ENCODE peak calls at places on chromosome 7, in five cellular contexts. One of them, this sample, is unnamed.

GRCh38 chr7:96547371-96547811 is 162.3 kb downstream of the SEM1 start:
- DNase-seq in cardiac fibroblast: no peak
- DNase-seq in lower leg skin: no peak
- DNase-seq in fibroblast of mammary gland: no peak
- DNase-seq in HFFc6: no peak
- DNase-seq in this sample: no peak

GRCh38 chr7:20331231-20331880 is 656 bp downstream of the ITGB8 start:
- DNase-seq in HFFc6: no peak
- DNase-seq in lower leg skin: no peak
- DNase-seq in cardiac fibroblast: peak; percentile 46
- DNase-seq in fibroblast of mammary gland: no peak
- DNase-seq in this sample: no peak

GRCh38 chr7:129914536-129915272 is 38.1 kb downstream of the UBE2H start:
- DNase-seq in HFFc6: peak; percentile 11
- DNase-seq in lower leg skin: no peak
- DNase-seq in cardiac fibroblast: peak; percentile 14
- DNase-seq in fibroblast of mammary gland: peak; percentile 22
- DNase-seq in this sample: peak; percentile 20

GRCh38 chr7:25856056-25856780 is 295.8 kb upstream of the NFE2L3 start:
- DNase-seq in HFFc6: no peak
- DNase-seq in cardiac fibroblast: peak; percentile 13
- DNase-seq in lower leg skin: no peak
- DNase-seq in fibroblast of mammary gland: peak; percentile 52
- DNase-seq in this sample: no peak

GRCh38 chr7:153835104-153835503 is 217.1 kb upstream of the DPP6 start:
- DNase-seq in cardiac fibroblast: no peak
- DNase-seq in HFFc6: no peak
- DNase-seq in lower leg skin: no peak
- DNase-seq in fibroblast of mammary gland: no peak
- DNase-seq in this sample: no peak

GRCh38 chr7:2596636-2597635 is 34.9 kb upstream of the TTYH3 start:
- DNase-seq in HFFc6: no peak
- DNase-seq in fibroblast of mammary gland: no peak
- DNase-seq in lower leg skin: no peak
- DNase-seq in cardiac fibroblast: no peak
- DNase-seq in this sample: no peak

GRCh38 chr7:36547361-36547760 is 157.7 kb downstream of the ANLN start:
- DNase-seq in HFFc6: no peak
- DNase-seq in lower leg skin: no peak
- DNase-seq in cardiac fibroblast: no peak
- DNase-seq in fibroblast of mammary gland: no peak
- DNase-seq in this sample: no peak

GRCh38 chr7:134902058-134902457 is 84.2 kb upstream of the AGBL3 start:
- DNase-seq in fibroblast of mammary gland: peak; percentile 56
- DNase-seq in cardiac fibroblast: peak; percentile 20
- DNase-seq in HFFc6: no peak
- DNase-seq in lower leg skin: no peak
- DNase-seq in this sample: no peak

GRCh38 chr7:27677912-27678612 is 15.4 kb upstream of the HIBADH start:
- DNase-seq in fibroblast of mammary gland: peak; percentile 96
- DNase-seq in lower leg skin: no peak
- DNase-seq in HFFc6: peak; percentile 96
- DNase-seq in cardiac fibroblast: peak; percentile 89
- DNase-seq in this sample: peak; percentile 99

GRCh38 chr7:137879357-137880158 is 32.8 kb upstream of the DGKI start:
- DNase-seq in cardiac fibroblast: no peak
- DNase-seq in lower leg skin: no peak
- DNase-seq in fibroblast of mammary gland: peak; percentile 74
- DNase-seq in HFFc6: peak; percentile 68
- DNase-seq in this sample: peak; percentile 67

GRCh38 chr7:18570441-18570840 is 74.9 kb downstream of the HDAC9 start:
- DNase-seq in cardiac fibroblast: no peak
- DNase-seq in lower leg skin: no peak
- DNase-seq in HFFc6: no peak
- DNase-seq in fibroblast of mammary gland: no peak
- DNase-seq in this sample: no peak

GRCh38 chr7:106152313-106152665 is 40.2 kb upstream of the SYPL1 start:
- DNase-seq in HFFc6: no peak
- DNase-seq in cardiac fibroblast: no peak
- DNase-seq in fibroblast of mammary gland: no peak
- DNase-seq in lower leg skin: no peak
- DNase-seq in this sample: no peak

GRCh38 chr7:113917840-113918239 is 969 bp downstream of the PPP1R3A start:
- DNase-seq in lower leg skin: no peak
- DNase-seq in cardiac fibroblast: no peak
- DNase-seq in HFFc6: no peak
- DNase-seq in fibroblast of mammary gland: no peak
- DNase-seq in this sample: no peak

GRCh38 chr7:11343818-11344413 is 370.2 kb downstream of the PHF14 start:
- DNase-seq in fibroblast of mammary gland: peak; percentile 41
- DNase-seq in HFFc6: peak; percentile 21
- DNase-seq in lower leg skin: no peak
- DNase-seq in cardiac fibroblast: peak; percentile 58
- DNase-seq in this sample: no peak

GRCh38 chr7:151795168-151795754 is 81.7 kb downstream of the PRKAG2 start:
- DNase-seq in cardiac fibroblast: no peak
- DNase-seq in HFFc6: no peak
- DNase-seq in fibroblast of mammary gland: no peak
- DNase-seq in lower leg skin: no peak
- DNase-seq in this sample: no peak

GRCh38 chr7:126447984-126448383 is 804.8 kb downstream of the GRM8 start:
- DNase-seq in fibroblast of mammary gland: no peak
- DNase-seq in cardiac fibroblast: no peak
- DNase-seq in HFFc6: no peak
- DNase-seq in lower leg skin: no peak
- DNase-seq in this sample: no peak

GRCh38 chr7:192035-192649 is at the start of gene FAM20C:
- DNase-seq in cardiac fibroblast: peak; percentile 89
- DNase-seq in HFFc6: peak; percentile 60
- DNase-seq in lower leg skin: peak; percentile 79
- DNase-seq in fibroblast of mammary gland: peak; percentile 82
- DNase-seq in this sample: peak; percentile 80

GRCh38 chr7:45709168-45710034 is 135.2 kb downstream of the ADCY1 start:
- DNase-seq in HFFc6: peak; percentile 16
- DNase-seq in fibroblast of mammary gland: peak; percentile 70
- DNase-seq in cardiac fibroblast: peak; percentile 14
- DNase-seq in lower leg skin: peak; percentile 59
- DNase-seq in this sample: no peak

GRCh38 chr7:100967292-100967863 is 2.0 kb upstream of the MUC12 start:
- DNase-seq in fibroblast of mammary gland: no peak
- DNase-seq in lower leg skin: no peak
- DNase-seq in HFFc6: no peak
- DNase-seq in cardiac fibroblast: no peak
- DNase-seq in this sample: no peak

GRCh38 chr7:142542938-142543337 is 206.3 kb upstream of the PRSS1 start:
- DNase-seq in HFFc6: peak; percentile 36
- DNase-seq in cardiac fibroblast: peak; percentile 30
- DNase-seq in lower leg skin: no peak
- DNase-seq in fibroblast of mammary gland: peak; percentile 77
- DNase-seq in this sample: peak; percentile 71

GRCh38 chr7:41385996-41386395 is 316.9 kb downstream of the INHBA start:
- DNase-seq in HFFc6: no peak
- DNase-seq in cardiac fibroblast: no peak
- DNase-seq in fibroblast of mammary gland: no peak
- DNase-seq in lower leg skin: no peak
- DNase-seq in this sample: peak; percentile 18

GRCh38 chr7:111003883-111004282 is 87.0 kb upstream of the LRRN3 start:
- DNase-seq in cardiac fibroblast: no peak
- DNase-seq in HFFc6: no peak
- DNase-seq in lower leg skin: no peak
- DNase-seq in fibroblast of mammary gland: no peak
- DNase-seq in this sample: no peak
- TF ChIP-seq CTCF in cardiac fibroblast: no peak
- TF ChIP-seq CTCF in HFFc6: no peak
- TF ChIP-seq CTCF in lower leg skin: no peak
- TF ChIP-seq CTCF in fibroblast of mammary gland: no peak
- TF ChIP-seq CTCF in this sample: no peak

GRCh38 chr7:17010637-17011300 is 129.0 kb upstream of the AGR3 start:
- DNase-seq in HFFc6: no peak
- DNase-seq in fibroblast of mammary gland: no peak
- DNase-seq in cardiac fibroblast: no peak
- DNase-seq in lower leg skin: no peak
- DNase-seq in this sample: no peak

GRCh38 chr7:17007841-17008240 is 126.1 kb upstream of the AGR3 start:
- DNase-seq in cardiac fibroblast: no peak
- DNase-seq in HFFc6: no peak
- DNase-seq in lower leg skin: no peak
- DNase-seq in fibroblast of mammary gland: no peak
- DNase-seq in this sample: peak; percentile 47

GRCh38 chr7:17013204-17013603 is 131.4 kb upstream of the AGR3 start:
- DNase-seq in cardiac fibroblast: peak; percentile 49
- DNase-seq in HFFc6: no peak
- DNase-seq in fibroblast of mammary gland: peak; percentile 38
- DNase-seq in lower leg skin: no peak
- DNase-seq in this sample: peak; percentile 36

GRCh38 chr7:17005277-17005676 is 123.5 kb upstream of the AGR3 start:
- DNase-seq in lower leg skin: no peak
- DNase-seq in HFFc6: no peak
- DNase-seq in fibroblast of mammary gland: no peak
- DNase-seq in cardiac fibroblast: peak; percentile 60
- DNase-seq in this sample: no peak

DNA sequence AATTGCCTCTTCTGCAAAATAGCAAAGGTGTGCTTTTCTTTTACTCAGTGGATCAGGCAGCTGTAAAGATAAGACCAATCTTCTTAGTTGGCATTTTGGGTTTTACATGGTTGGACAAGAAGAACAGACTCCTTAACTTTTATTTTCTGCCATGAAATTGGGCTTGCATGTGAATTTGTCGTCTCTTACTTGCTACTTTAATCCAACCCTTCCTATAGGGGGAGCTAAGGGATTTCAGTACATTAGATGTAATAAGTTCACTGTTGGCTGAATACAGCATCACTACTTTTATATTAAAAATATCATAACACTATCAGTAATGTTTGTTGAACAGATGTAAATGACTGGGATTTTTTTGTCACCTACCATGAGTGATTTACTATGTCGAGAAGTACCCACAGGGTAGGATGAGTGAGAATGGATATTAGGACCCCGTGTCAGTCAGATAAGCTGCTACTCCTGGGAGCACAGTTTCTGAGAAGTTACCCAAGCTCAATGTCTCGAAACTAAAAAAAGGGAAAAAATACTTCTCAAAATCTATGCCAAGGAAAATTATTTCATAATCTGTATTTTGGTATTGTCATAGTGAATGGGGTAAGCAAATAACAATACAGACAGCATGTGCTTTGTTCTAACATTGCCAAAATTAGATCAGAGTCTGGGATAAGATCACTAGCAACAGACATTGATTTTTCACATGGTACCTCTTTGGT is 127.4 kb upstream of the AGR3 start:
- DNase-seq in HFFc6: peak; percentile 21
- DNase-seq in cardiac fibroblast: peak; percentile 72
- DNase-seq in fibroblast of mammary gland: peak; percentile 64
- DNase-seq in lower leg skin: no peak
- DNase-seq in this sample: no peak
- TF ChIP-seq CTCF in HFFc6: peak; percentile 74
- TF ChIP-seq CTCF in cardiac fibroblast: peak; percentile 42
- TF ChIP-seq CTCF in fibroblast of mammary gland: peak; percentile 54
- TF ChIP-seq CTCF in lower leg skin: no peak
- TF ChIP-seq CTCF in this sample: no peak

GRCh38 chr7:132713893-132714292 is 137.6 kb upstream of the PLXNA4 start:
- DNase-seq in fibroblast of mammary gland: no peak
- DNase-seq in HFFc6: no peak
- DNase-seq in cardiac fibroblast: no peak
- DNase-seq in lower leg skin: no peak
- DNase-seq in this sample: no peak

GRCh38 chr7:132708501-132708900 is 132.2 kb upstream of the PLXNA4 start:
- DNase-seq in fibroblast of mammary gland: no peak
- DNase-seq in HFFc6: no peak
- DNase-seq in cardiac fibroblast: no peak
- DNase-seq in lower leg skin: no peak
- DNase-seq in this sample: no peak

GRCh38 chr7:132705146-132705545 is 128.9 kb upstream of the PLXNA4 start:
- DNase-seq in HFFc6: no peak
- DNase-seq in fibroblast of mammary gland: no peak
- DNase-seq in cardiac fibroblast: no peak
- DNase-seq in lower leg skin: no peak
- DNase-seq in this sample: no peak

DNA sequence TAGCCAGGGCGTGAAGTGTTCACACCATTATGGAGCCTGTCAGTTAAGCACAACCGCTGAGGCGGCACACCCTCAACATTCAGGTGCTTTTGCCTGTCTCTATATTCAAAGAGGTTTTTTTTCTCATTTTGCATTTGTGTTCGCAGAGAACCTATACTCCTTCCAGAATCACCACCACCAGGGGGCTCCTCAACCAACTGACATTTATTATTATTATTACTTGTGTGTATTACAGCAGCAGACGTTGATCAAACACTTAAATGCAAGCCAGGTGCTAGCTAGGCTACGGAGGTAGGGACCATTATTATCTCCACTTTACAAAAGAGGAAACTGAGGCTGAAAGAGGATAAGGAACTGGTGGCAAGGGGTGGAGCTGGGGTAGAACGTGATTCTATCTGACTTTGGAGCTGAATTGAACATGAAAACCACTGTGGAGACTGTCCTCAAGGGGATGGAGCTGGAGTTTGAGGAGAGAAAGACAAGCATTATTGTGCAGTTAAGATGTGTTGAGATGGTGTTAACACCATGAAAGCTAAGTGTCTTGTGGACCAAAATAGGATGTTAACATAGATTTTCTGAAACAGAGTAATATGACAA is 133.8 kb upstream of the PLXNA4 start:
- DNase-seq in HFFc6: peak; percentile 54
- DNase-seq in fibroblast of mammary gland: peak; percentile 57
- DNase-seq in lower leg skin: no peak
- DNase-seq in cardiac fibroblast: peak; percentile 61
- DNase-seq in this sample: peak; percentile 8
- TF ChIP-seq CTCF in HFFc6: peak; percentile 90
- TF ChIP-seq CTCF in fibroblast of mammary gland: peak; percentile 68
- TF ChIP-seq CTCF in lower leg skin: no peak
- TF ChIP-seq CTCF in cardiac fibroblast: peak; percentile 54
- TF ChIP-seq CTCF in this sample: peak; percentile 55

DNA sequence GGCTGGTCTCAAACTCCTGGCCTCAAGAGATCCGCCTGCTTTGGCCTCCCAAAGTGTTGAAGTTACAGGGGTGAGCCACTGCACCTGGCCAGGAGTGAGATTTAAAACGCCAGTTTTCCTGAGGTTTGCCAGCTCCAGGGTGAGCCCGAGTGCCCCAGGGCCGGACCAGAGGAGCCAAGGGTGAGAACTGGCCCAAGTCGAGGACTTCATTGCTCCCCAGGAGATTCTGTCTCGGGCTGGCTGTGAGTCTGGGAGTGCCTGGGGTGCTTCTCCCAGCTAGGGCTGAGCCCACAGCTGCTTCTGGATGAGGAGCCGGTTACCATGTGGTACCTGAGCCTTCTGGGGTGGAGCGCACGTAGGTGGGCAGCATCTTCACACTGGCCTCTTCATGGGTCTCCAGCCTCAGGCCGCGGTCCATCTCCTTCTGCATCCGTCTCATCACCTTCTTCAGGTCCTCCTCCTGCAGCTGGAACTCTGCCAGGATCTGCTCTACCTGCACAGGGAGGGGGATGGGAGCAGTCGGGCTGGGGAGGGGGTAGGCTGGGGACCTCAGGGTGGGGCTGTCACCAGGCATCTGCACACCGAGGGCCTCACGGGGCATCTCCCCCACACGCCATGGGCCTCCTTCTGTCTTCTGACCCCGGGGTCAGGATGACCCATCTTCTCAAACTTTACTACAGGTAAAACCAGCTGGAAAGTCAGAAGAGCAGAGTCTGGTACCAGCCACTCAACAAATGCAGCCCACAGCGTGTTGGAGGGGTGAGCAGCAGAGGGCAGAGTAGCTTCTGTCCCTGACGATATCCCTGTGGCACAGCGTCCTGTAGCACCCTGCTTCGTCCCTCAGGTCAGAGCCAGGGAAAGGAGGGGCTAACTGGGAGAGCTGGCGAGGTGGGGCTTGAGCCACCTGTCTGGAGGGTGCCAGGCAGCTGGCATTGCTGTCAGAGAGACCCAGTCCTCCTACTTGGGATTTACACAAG is 12.1 kb upstream of the MYL7 start:
- DNase-seq in cardiac fibroblast: no peak
- DNase-seq in fibroblast of mammary gland: no peak
- DNase-seq in lower leg skin: no peak
- DNase-seq in HFFc6: no peak
- DNase-seq in this sample: no peak
- TF ChIP-seq CTCF in cardiac fibroblast: no peak
- TF ChIP-seq CTCF in fibroblast of mammary gland: no peak
- TF ChIP-seq CTCF in lower leg skin: no peak
- TF ChIP-seq CTCF in HFFc6: no peak
- TF ChIP-seq CTCF in this sample: no peak

This sample was measured in astrocyte.